ENCODE peak calls at places on chromosomes 6 and 20, in eight cellular contexts. A is transverse colon, C is colonic mucosa, J is sigmoid colon, Y is ascending aorta, P is neuronal stem cell, Z is psoas muscle, G is hepatocyte. M is an unnamed sample.
A peak's percentile ranks its signal among the peaks of the same experiment; 100 is the strongest.

GRCh38 chr6:30939473-30939872 is 1.3 kb upstream of the MUCL3 start:
- DNase-seq in C (no peak), Z (no peak), J (no peak), G (no peak), A (no peak), Y (no peak), P (no peak), M (no peak)

GRCh38 chr20:50005378-50006020 is 22.7 kb downstream of the SNAI1 start:
- DNase-seq in Z (no peak), A (no peak), J (no peak), G (no peak), P (no peak), Y (no peak), C (no peak), M (no peak)

GRCh38 chr6:137867685-137868509 is 838 bp downstream of the TNFAIP3 start:
- DNase-seq in Y (no peak), Z (peak; percentile 57), G (no peak), C (peak; percentile 54), P (peak; percentile 38), A (peak; percentile 60), J (peak; percentile 77), M (peak; percentile 87)

GRCh38 chr6:160015778-160016684 is 47.1 kb downstream of the IGF2R start:
- DNase-seq in Z (no peak), Y (no peak), G (no peak), J (no peak), P (no peak), A (no peak), C (no peak), M (no peak)

GRCh38 chr6:170405311-170405975 is 98.9 kb downstream of the FAM120B start:
- DNase-seq in Z (no peak), P (no peak), G (no peak), A (no peak), Y (no peak), C (no peak), J (no peak), M (peak; percentile 17)

GRCh38 chr6:167706313-167707109 is 120.2 kb upstream of the AFDN start:
- DNase-seq in Z (no peak), A (no peak), C (no peak), Y (no peak), J (no peak), G (no peak), P (no peak), M (no peak)

GRCh38 chr6:111355156-111355555 is 127.9 kb downstream of the REV3L start:
- DNase-seq in Y (no peak), Z (no peak), C (no peak), G (no peak), J (no peak), P (no peak), A (no peak), M (no peak)

GRCh38 chr6:129647044-129647443 is 62.9 kb downstream of the ARHGAP18 start:
- DNase-seq in Z (no peak), J (no peak), Y (no peak), G (no peak), C (no peak), P (no peak), A (no peak), M (no peak)

GRCh38 chr6:524803-525202 is 132.1 kb downstream of the HUS1B start:
- DNase-seq in P (no peak), A (peak; percentile 18), J (no peak), Y (no peak), Z (no peak), C (no peak), G (no peak), M (no peak)

GRCh38 chr6:79797912-79798311 is 149.4 kb downstream of the ELOVL4 start:
- DNase-seq in J (no peak), Z (no peak), A (no peak), C (no peak), P (no peak), Y (no peak), G (no peak), M (no peak)

GRCh38 chr20:64102647-64103354 is 4.6 kb downstream of the NPBWR2 start:
- DNase-seq in Z (peak; percentile 33), Y (no peak), G (peak; percentile 37), P (no peak), J (no peak), C (no peak), A (no peak), M (no peak)

GRCh38 chr20:60486345-60486744 is 528.1 kb downstream of the CDH26 start:
- DNase-seq in P (no peak), Z (no peak), A (no peak), J (no peak), C (no peak), Y (no peak), G (no peak), M (no peak)

GRCh38 chr6:144519429-144519828 is 234.3 kb downstream of the UTRN start:
- DNase-seq in Z (no peak), G (no peak), A (no peak), J (no peak), C (no peak), P (no peak), Y (no peak), M (no peak)

GRCh38 chr6:17905611-17906592 is 81.5 kb downstream of the KIF13A start:
- DNase-seq in Z (no peak), A (no peak), C (no peak), G (no peak), J (no peak), P (no peak), Y (no peak), M (no peak)

GRCh38 chr6:112694986-112695385 is 347.9 kb downstream of the RFPL4B start:
- DNase-seq in C (no peak), Z (no peak), A (no peak), J (no peak), P (peak; percentile 2), Y (no peak), G (no peak), M (no peak)

GRCh38 chr6:152471459-152472070 is 165.6 kb downstream of the SYNE1 start:
- DNase-seq in G (no peak), P (no peak), Y (no peak), A (no peak), Z (no peak), C (no peak), J (no peak), M (peak; percentile 11)

GRCh38 chr6:99868074-99868702 is 125.8 kb downstream of the MCHR2 start:
- DNase-seq in P (peak; percentile 78), G (peak; percentile 88), Z (peak; percentile 86), A (peak; percentile 73), C (peak; percentile 74), Y (no peak), J (peak; percentile 74), M (peak; percentile 57)

GRCh38 chr20:6671829-6672228 is 95.7 kb upstream of the BMP2 start:
- DNase-seq in C (no peak), G (no peak), P (no peak), Y (no peak), A (no peak), J (no peak), Z (no peak), M (no peak)

GRCh38 chr6:563863-564262 is 93.0 kb downstream of the HUS1B start:
- DNase-seq in Z (no peak), P (no peak), J (no peak), Y (no peak), A (no peak), G (no peak), C (no peak), M (no peak)

GRCh38 chr6:85111481-85112001 is 338.3 kb upstream of the NT5E start:
- DNase-seq in G (peak; percentile 16), P (peak; percentile 48), J (no peak), Y (no peak), Z (no peak), C (no peak), A (no peak), M (no peak)

GRCh38 chr6:33787336-33787953 is 1.5 kb downstream of the LEMD2 start:
- DNase-seq in G (no peak), Z (no peak), C (no peak), A (no peak), J (no peak), Y (no peak), P (no peak), M (no peak)

GRCh38 chr6:33787954-33788693 is 806 bp downstream of the LEMD2 start:
- DNase-seq in Y (peak; percentile 44), G (peak; percentile 81), Z (peak; percentile 92), P (no peak), J (peak; percentile 95), C (peak; percentile 68), A (peak; percentile 77), M (peak; percentile 82)

GRCh38 chr6:33784787-33785186 is 4.1 kb downstream of the LEMD2 start:
- DNase-seq in P (no peak), J (no peak), C (no peak), Y (no peak), G (no peak), Z (no peak), A (no peak), M (no peak)

GRCh38 chr6:33785766-33786165 is 3.2 kb downstream of the LEMD2 start:
- DNase-seq in P (no peak), Y (no peak), A (no peak), C (no peak), Z (no peak), G (no peak), J (no peak), M (no peak)

GRCh38 chr6:33786736-33787135 is 2.2 kb downstream of the LEMD2 start:
- DNase-seq in J (no peak), A (no peak), C (no peak), P (no peak), Y (no peak), G (no peak), Z (no peak), M (no peak)
- H3K4me3 ChIP-seq in J (no peak overlapping the region), A (peak overlapping the region; percentile 73), C (no peak overlapping the region), P (no peak overlapping the region), Y (peak overlapping the region; percentile 95), G (no peak overlapping the region), Z (peak overlapping the region; percentile 92), M (no peak overlapping the region)

DNA sequence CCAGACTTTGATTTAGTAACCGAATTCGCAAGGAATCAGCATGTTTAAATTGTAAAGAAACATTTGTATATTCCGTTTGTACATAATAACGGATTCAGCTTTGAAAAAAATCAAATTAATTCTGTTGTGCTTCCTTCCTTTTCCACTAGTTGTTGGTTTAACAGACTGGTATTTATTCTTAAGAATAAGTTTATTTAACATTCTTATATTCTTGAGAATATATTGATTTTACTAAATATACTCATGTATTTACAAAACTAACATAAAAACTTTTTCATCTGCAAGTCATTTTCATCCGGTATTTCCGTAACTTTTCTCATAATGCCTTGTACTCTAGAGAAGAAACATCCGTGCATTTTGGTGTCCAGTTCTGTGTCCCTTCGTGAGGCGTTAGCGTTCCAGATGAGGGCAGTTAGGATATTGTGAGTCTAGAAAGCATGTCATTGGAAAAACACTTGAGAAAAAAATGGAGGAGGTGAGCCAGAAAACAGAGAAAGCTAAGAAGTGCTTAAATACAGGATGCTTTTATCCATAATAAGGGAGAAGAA is 1.6 kb downstream of the WRNIP1 start:
- DNase-seq in C (no peak), Y (no peak), J (no peak), Z (no peak), G (no peak), A (no peak), P (no peak), M (peak; percentile 38)
- H3K4me1 ChIP-seq in C (peaks cover 17% of the 10 kb centered on the region), Y (peaks cover 29% of the 10 kb centered on the region), J (no peaks in the 10 kb centered on the region), Z (peaks cover 47% of the 10 kb centered on the region), G (peaks cover 32% of the 10 kb centered on the region), A (peaks cover 41% of the 10 kb centered on the region), P (peaks cover 17% of the 10 kb centered on the region), M (peaks cover 20% of the 10 kb centered on the region)

GRCh38 chr6:33744895-33745546 is 1.7 kb downstream of the IP6K3 start:
- DNase-seq in J (peak; percentile 94), Y (no peak), P (no peak), G (peak; percentile 73), C (peak; percentile 78), Z (peak; percentile 86), A (peak; percentile 81), M (peak; percentile 41)
- H3K4me3 ChIP-seq in J (peak overlapping the region; percentile 49), Y (no peak overlapping the region), P (no peak overlapping the region), G (no peak overlapping the region), C (no peak overlapping the region), Z (peak overlapping the region; percentile 72), A (peak overlapping the region; percentile 30), M (peak overlapping the region; percentile 77)

GRCh38 chr6:81890846-81891245 is 138.4 kb upstream of the TENT5A start:
- DNase-seq in Z (no peak), A (no peak), C (no peak), P (no peak), G (no peak), Y (no peak), J (no peak), M (peak; percentile 7)
- H3K4me1 ChIP-seq in Z (no peaks in the 10 kb centered on the region), A (peaks cover 2% of the 10 kb centered on the region), C (no peaks in the 10 kb centered on the region), P (no peaks in the 10 kb centered on the region), G (peaks cover 3% of the 10 kb centered on the region), Y (peaks cover 15% of the 10 kb centered on the region), J (no peaks in the 10 kb centered on the region), M (peaks cover 8% of the 10 kb centered on the region)